ENCODE peak calls at places on chromosomes 3 and 15, in nine cellular contexts. Z, M, A, O, L, J, P, F and X are unnamed samples.

GRCh38 chr15:41585140-41586047 is 26.4 kb downstream of the TYRO3 start:
- DNase-seq in Z (peak), M (peak), A (no peak), O (peak), L (peak), J (peak), P (peak), F (no peak), X (no peak)

GRCh38 chr3:189983612-189984011 is 137.1 kb downstream of the P3H2 start:
- DNase-seq in Z (no peak), M (no peak), A (no peak), O (no peak), L (no peak), J (no peak), P (no peak), F (no peak), X (no peak)

GRCh38 chr3:96814581-96815567 is at the start of gene EPHA6:
- DNase-seq in Z (no peak), M (peak), A (no peak), O (no peak), L (no peak), J (no peak), P (no peak), F (no peak), X (no peak)

GRCh38 chr3:61702453-61702852 is 141.1 kb downstream of the PTPRG start:
- DNase-seq in Z (no peak), M (no peak), A (no peak), O (no peak), L (no peak), J (no peak), P (no peak), F (no peak), X (no peak)

GRCh38 chr3:97958396-97958795 is 13.8 kb downstream of the RIOX2 start:
- DNase-seq in Z (no peak), M (no peak), A (no peak), O (peak), L (peak), J (no peak), P (no peak), F (no peak), X (no peak)

GRCh38 chr3:178750639-178751038 is 214.4 kb downstream of the KCNMB2 start:
- DNase-seq in Z (no peak), M (no peak), A (no peak), O (no peak), L (no peak), J (no peak), P (no peak), F (no peak), X (no peak)

GRCh38 chr3:13461169-13462124 is 18.7 kb upstream of the HDAC11 start:
- DNase-seq in Z (no peak), M (peak), A (peak), O (peak), L (no peak), J (peak), P (peak), F (peak), X (peak)

GRCh38 chr15:62138124-62138523 is 27.0 kb downstream of the C2CD4B start:
- DNase-seq in Z (no peak), M (no peak), A (no peak), O (peak), L (peak), J (peak), P (no peak), F (no peak), X (no peak)

GRCh38 chr3:133663569-133664313 is 2.0 kb upstream of the TOPBP1 start:
- DNase-seq in Z (peak), M (peak), A (peak), O (peak), L (peak), J (peak), P (peak), F (peak), X (peak)

GRCh38 chr3:86381247-86381646 is 609.7 kb downstream of the VGLL3 start:
- DNase-seq in Z (no peak), M (no peak), A (no peak), O (no peak), L (no peak), J (no peak), P (no peak), F (no peak), X (no peak)

GRCh38 chr15:68795298-68795848 is 25.3 kb downstream of the ANP32A start:
- DNase-seq in Z (peak), M (peak), A (peak), O (peak), L (peak), J (no peak), P (peak), F (peak), X (no peak)